ENCODE peak calls at places on chromosomes 16 and 17, in eight cellular contexts. B, A, G, F, J, C, L and U are unnamed samples.

GRCh38 chr16:11379420-11379819 is 34.2 kb downstream of the RMI2 start:
- DNase-seq in B (no peak), A (no peak), G (no peak), F (no peak), J (no peak), C (no peak), L (no peak), U (no peak)

GRCh38 chr16:57537596-57538234 is 1.3 kb upstream of the CCDC102A start:
- DNase-seq in B (no peak), A (no peak), G (no peak), F (no peak), J (no peak), C (no peak), L (no peak), U (no peak)

GRCh38 chr17:50560931-50561750 is 626 bp downstream of the CACNA1G start:
- DNase-seq in B (no peak), A (peak), G (no peak), F (no peak), J (no peak), C (no peak), L (no peak), U (no peak)

GRCh38 chr17:39995438-39995837 is 14.8 kb downstream of the PSMD3 start:
- DNase-seq in B (no peak), A (no peak), G (no peak), F (no peak), J (no peak), C (no peak), L (no peak), U (no peak)

GRCh38 chr17:19728114-19728495 is 11.7 kb upstream of the SLC47A2 start:
- DNase-seq in B (peak), A (peak), G (peak), F (peak), J (peak), C (peak), L (peak), U (peak)

GRCh38 chr16:56197227-56197992 is 6.1 kb downstream of the GNAO1 start:
- DNase-seq in B (no peak), A (no peak), G (no peak), F (no peak), J (no peak), C (no peak), L (no peak), U (no peak)

GRCh38 chr17:67520282-67520906 is 143.3 kb downstream of the PITPNC1 start:
- DNase-seq in B (no peak), A (no peak), G (no peak), F (peak), J (no peak), C (no peak), L (peak), U (no peak)

GRCh38 chr17:43003542-43004172 is 2.9 kb upstream of the IFI35 start:
- DNase-seq in B (peak), A (peak), G (no peak), F (peak), J (no peak), C (no peak), L (peak), U (no peak)

GRCh38 chr17:45228985-45229517 is 7.4 kb downstream of the FMNL1 start:
- DNase-seq in B (peak), A (peak), G (peak), F (peak), J (peak), C (peak), L (peak), U (no peak)

GRCh38 chr16:86356804-86357203 is 153.5 kb upstream of the FOXF1 start:
- DNase-seq in B (no peak), A (no peak), G (no peak), F (no peak), J (no peak), C (no peak), L (no peak), U (no peak)

GRCh38 chr16:29915590-29916247 is 10.3 kb downstream of the KCTD13 start:
- DNase-seq in B (peak), A (no peak), G (no peak), F (peak), J (no peak), C (no peak), L (peak), U (no peak)

GRCh38 chr17:80981062-80981902 is 10.4 kb upstream of the CHMP6 start:
- DNase-seq in B (no peak), A (peak), G (no peak), F (no peak), J (no peak), C (peak), L (no peak), U (no peak)

GRCh38 chr17:75980188-75981018 is 1.4 kb downstream of the TEN1 start:
- DNase-seq in B (no peak), A (no peak), G (no peak), F (no peak), J (no peak), C (no peak), L (no peak), U (no peak)

GRCh38 chr17:75978938-75979704 is at the start of the genes ACOX1 and TEN1:
- DNase-seq in B (peak), A (peak), G (peak), F (peak), J (peak), C (peak), L (peak), U (peak)

GRCh38 chr17:75975757-75976174 is 3.2 kb downstream of the ACOX1 start:
- DNase-seq in B (no peak), A (no peak), G (no peak), F (no peak), J (no peak), C (no peak), L (no peak), U (no peak)

GRCh38 chr17:75979705-75980187 is 706 bp downstream of the TEN1 start:
- DNase-seq in B (no peak), A (no peak), G (no peak), F (no peak), J (no peak), C (no peak), L (no peak), U (no peak)

DNA sequence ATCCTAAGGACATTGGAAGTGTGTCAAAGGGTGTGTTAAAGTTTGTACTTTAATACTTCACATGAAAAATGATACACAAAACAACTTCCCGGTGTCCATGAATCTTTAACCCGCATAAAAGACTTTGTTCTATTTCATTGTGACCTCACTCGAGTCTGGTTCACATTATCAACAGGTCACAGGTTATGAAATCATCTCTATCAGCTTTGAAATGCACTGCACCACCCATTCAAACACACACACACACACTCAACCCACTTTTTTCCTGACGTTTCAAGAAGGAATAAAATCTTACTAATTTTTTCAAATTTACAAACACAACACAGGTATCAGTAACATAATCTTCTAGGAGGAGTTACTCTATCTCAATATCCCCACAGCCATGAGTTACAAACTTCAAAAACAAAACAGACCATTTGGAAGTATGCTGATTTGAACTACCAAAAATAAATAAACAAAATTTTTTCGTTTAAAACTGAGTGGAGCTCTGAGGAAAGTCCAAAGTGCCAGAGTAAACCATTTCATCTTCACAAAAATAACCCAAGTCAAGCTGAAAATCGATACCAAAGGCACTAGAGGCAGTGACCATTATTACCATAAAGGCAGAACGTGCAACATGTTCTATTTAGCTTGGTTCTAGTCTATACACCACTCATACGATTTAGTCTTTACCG is 2.7 kb downstream of the ACOX1 start:
- DNase-seq in B (peak), A (no peak), G (no peak), F (no peak), J (no peak), C (no peak), L (no peak), U (no peak)
- H3K4me3 ChIP-seq in B (no peak), A (no peak), G (no peak), F (no peak), J (peak), C (peak), L (no peak), U (no peak)

GRCh38 chr16:27784351-27785306 is 234.7 kb downstream of the KATNIP start:
- DNase-seq in B (no peak), A (no peak), G (no peak), F (no peak), J (no peak), C (no peak), L (no peak), U (no peak)
- TF ChIP-seq CTCF in B (no peak), A (no peak), G (no peak), F (no peak), J (no peak), C (no peak), L (no peak), U (no peak)

DNA sequence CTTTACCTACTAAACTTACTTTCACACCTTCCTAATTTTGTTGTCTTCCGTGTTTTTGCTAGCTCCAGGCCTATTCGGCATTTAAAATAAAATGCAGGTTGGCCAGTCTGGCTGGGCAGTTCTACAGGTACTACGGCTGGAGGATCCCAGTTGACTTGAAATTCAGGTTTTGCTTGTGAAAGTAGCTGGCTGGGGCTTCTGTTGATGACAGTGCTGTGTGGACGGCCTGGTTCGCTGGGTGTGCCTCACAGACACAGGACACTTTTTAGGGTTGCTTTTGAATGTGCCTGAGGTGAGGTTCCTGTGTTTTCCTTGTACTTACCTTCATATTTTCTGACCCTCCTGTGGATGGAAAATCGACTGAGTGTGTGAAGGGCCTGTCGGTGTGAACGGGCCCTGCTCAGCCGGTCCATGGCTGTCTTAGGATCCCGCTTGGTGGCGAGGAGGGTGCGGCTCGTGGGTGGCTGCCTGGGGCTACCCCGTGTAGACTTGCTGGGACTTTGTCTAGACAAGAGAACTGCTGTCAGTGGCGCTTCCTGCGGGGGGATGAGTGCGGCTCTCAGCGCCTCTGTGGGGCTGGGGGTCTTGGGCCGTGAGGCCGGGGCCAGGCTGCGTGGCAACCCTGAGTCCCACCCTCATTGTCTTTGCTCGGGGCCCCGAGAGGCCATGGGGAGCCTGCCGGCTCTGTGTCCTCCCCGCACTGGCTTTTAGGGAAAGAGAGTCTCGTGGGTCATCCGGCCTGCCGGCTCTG is 18.7 kb upstream of the ZNF750 start:
- DNase-seq in B (no peak), A (no peak), G (no peak), F (no peak), J (no peak), C (no peak), L (no peak), U (no peak)
- H3K4me3 ChIP-seq in B (no peak), A (no peak), G (no peak), F (no peak), J (no peak), C (no peak), L (no peak), U (no peak)

DNA sequence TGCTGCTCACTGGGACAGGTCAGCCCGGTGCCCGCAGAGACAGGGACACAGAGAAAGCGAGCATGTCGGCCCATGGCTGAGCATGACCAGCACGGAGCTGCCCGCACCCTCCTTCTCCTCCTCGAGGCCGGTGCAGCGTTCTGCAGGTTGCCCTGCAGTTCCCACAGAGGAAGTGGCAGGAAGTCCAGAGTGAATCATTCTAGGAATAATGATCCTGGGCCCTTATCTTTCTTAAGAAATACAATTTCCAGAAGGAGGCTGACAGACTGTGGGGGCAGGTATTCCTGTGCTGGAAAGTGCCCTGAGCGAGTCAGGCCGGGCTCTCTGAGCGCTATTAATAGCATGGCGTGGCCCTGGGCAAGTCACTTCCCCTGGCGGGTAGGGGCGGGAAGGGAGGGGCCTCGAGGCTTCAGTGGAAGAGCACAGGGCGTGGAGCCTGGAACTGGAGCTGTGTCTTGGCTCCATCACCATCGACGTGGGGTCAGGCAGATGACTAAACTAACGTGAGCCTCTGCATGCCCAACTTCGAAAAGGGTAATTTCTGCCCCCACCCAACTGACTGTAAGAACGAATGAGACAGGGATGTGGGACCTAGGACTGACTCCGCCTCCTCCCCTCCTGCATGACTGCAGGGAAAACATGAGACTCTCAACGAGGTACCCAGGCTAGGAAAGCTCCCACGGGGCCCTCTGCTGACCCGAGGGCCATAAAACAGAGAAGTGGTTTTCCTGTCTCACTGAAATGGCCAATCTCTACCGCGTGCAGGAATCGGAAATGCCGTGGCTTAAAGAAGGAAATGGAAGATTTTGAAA is 9.8 kb downstream of the TMEM204 start:
- DNase-seq in B (peak), A (no peak), G (peak), F (peak), J (no peak), C (peak), L (peak), U (peak)
- TF ChIP-seq CTCF in B (no peak), A (no peak), G (no peak), F (no peak), J (no peak), C (no peak), L (peak), U (peak)

GRCh38 chr16:50692999-50693781 is at the start of gene NOD2:
- DNase-seq in B (peak), A (peak), G (no peak), F (peak), J (no peak), C (no peak), L (peak), U (no peak)
- H3K4me3 ChIP-seq in B (peak), A (no peak), G (no peak), F (peak), J (peak), C (peak), L (peak), U (peak)

GRCh38 chr17:46922804-46923635 is at the start of gene GOSR2:
- DNase-seq in B (peak), A (peak), G (peak), F (peak), J (peak), C (peak), L (peak), U (peak)
- TF ChIP-seq CTCF in B (no peak), A (no peak), G (no peak), F (no peak), J (peak), C (no peak), L (no peak), U (no peak)

GRCh38 chr16:77219437-77219836 is 20.2 kb downstream of the SYCE1L start:
- DNase-seq in B (peak), A (no peak), G (no peak), F (no peak), J (no peak), C (no peak), L (no peak), U (no peak)
- H3K4me3 ChIP-seq in B (no peak), A (no peak), G (no peak), F (no peak), J (no peak), C (no peak), L (no peak), U (no peak)

GRCh38 chr17:78347453-78347852 is 12.4 kb downstream of the SOCS3 start:
- DNase-seq in B (no peak), A (peak), G (peak), F (no peak), J (no peak), C (no peak), L (no peak), U (no peak)

GRCh38 chr17:78345172-78345571 is 14.7 kb downstream of the SOCS3 start:
- DNase-seq in B (no peak), A (peak), G (no peak), F (no peak), J (no peak), C (no peak), L (no peak), U (no peak)

GRCh38 chr17:78348055-78348745 is 11.7 kb downstream of the SOCS3 start:
- DNase-seq in B (no peak), A (peak), G (no peak), F (no peak), J (no peak), C (no peak), L (no peak), U (no peak)

GRCh38 chr17:78345791-78346494 is 13.9 kb downstream of the SOCS3 start:
- DNase-seq in B (no peak), A (peak), G (no peak), F (no peak), J (no peak), C (no peak), L (no peak), U (no peak)

GRCh38 chr17:78346605-78347250 is 13.1 kb downstream of the SOCS3 start:
- DNase-seq in B (no peak), A (peak), G (no peak), F (no peak), J (no peak), C (no peak), L (no peak), U (no peak)
- TF ChIP-seq CTCF in B (no peak), A (no peak), G (no peak), F (no peak), J (no peak), C (no peak), L (no peak), U (no peak)